ENCODE peak calls at places on chromosomes 4 and X, in seven cellular contexts. P is GM03348, U is midbrain, C is mucosa of descending colon, W is activated T-cell treated with anti-CD3 and anti-CD28 coated beads for 48 hours, Y is HFFc6, A is progenitor cell of endocrine pancreas. F is an unnamed sample.
A peak's percentile ranks its signal among the peaks of the same experiment; 100 is the strongest.

GRCh38 chr4:184288451-184289178 is 70.9 kb upstream of the ENPP6 start:
- DNase-seq in W (no peak), P (no peak), Y (no peak), C (peak; percentile 40), A (no peak), U (no peak), F (no peak)

GRCh38 chr4:25310066-25310824 is 2.3 kb upstream of the ZCCHC4 start:
- DNase-seq in Y (no peak), C (no peak), A (no peak), U (no peak), W (no peak), P (no peak), F (no peak)

GRCh38 chr4:153063490-153063889 is 127.4 kb downstream of the FHDC1 start:
- DNase-seq in W (no peak), A (no peak), C (no peak), U (no peak), Y (no peak), P (no peak), F (no peak)

GRCh38 chrX:56813318-56813837 is 84.3 kb downstream of the NBDY start:
- DNase-seq in Y (peak; percentile 63), P (peak; percentile 62), C (peak; percentile 7), U (no peak), A (no peak), W (peak; percentile 31), F (no peak)

GRCh38 chrX:103640401-103641155 is 11.8 kb downstream of the TCEAL1 start:
- DNase-seq in C (no peak), P (no peak), A (no peak), U (no peak), Y (peak; percentile 61), W (no peak), F (no peak)

GRCh38 chr4:1465173-1466033 is 59.2 kb upstream of the NKX1-1 start:
- DNase-seq in Y (no peak), W (no peak), A (no peak), P (no peak), U (no peak), C (no peak), F (no peak)

GRCh38 chr4:185710487-185710995 is 101.5 kb downstream of the SORBS2 start:
- DNase-seq in A (no peak), U (no peak), P (no peak), W (no peak), C (no peak), Y (no peak), F (no peak)

GRCh38 chr4:19224820-19225219 is 1026.9 kb upstream of the SLIT2 start:
- DNase-seq in W (no peak), A (no peak), Y (peak; percentile 34), C (no peak), P (peak; percentile 32), U (peak; percentile 43), F (no peak)

GRCh38 chr4:1399508-1400190 is 6.6 kb downstream of the NKX1-1 start:
- DNase-seq in C (no peak), A (peak; percentile 5), P (no peak), W (no peak), U (no peak), Y (no peak), F (no peak)

GRCh38 chr4:186657766-186658165 is 65.9 kb downstream of the FAT1 start:
- DNase-seq in U (peak; percentile 23), Y (no peak), C (no peak), W (no peak), P (no peak), A (no peak), F (no peak)

GRCh38 chr4:158722291-158722916 is 792 bp downstream of the PPID start:
- DNase-seq in U (peak; percentile 44), A (no peak), C (peak; percentile 35), W (no peak), P (peak; percentile 46), Y (peak; percentile 40), F (peak; percentile 70)

GRCh38 chr4:105291920-105292319 is 145.2 kb downstream of the TET2 start:
- DNase-seq in A (no peak), W (no peak), C (peak; percentile 41), U (no peak), Y (no peak), P (no peak), F (no peak)

GRCh38 chr4:1522606-1523005 is 116.4 kb upstream of the NKX1-1 start:
- DNase-seq in W (no peak), A (no peak), Y (no peak), P (no peak), C (no peak), U (no peak), F (no peak)

GRCh38 chr4:142534994-142535393 is 311.1 kb downstream of the INPP4B start:
- DNase-seq in C (no peak), Y (peak; percentile 61), U (no peak), A (no peak), W (no peak), P (peak; percentile 22), F (no peak)

GRCh38 chrX:121579016-121579760 is 531.8 kb downstream of the GLUD2 start:
- DNase-seq in Y (no peak), C (peak; percentile 28), W (no peak), A (no peak), P (peak; percentile 0), U (peak; percentile 12), F (no peak)

GRCh38 chr4:106291678-106292077 is 24.3 kb downstream of the TBCK start:
- DNase-seq in Y (no peak), U (no peak), P (no peak), W (no peak), A (no peak), C (no peak), F (no peak)

GRCh38 chr4:89657931-89658700 is 178.8 kb downstream of the SNCA start:
- DNase-seq in A (no peak), W (no peak), C (no peak), U (peak; percentile 50), Y (peak; percentile 18), P (peak; percentile 27), F (no peak)

GRCh38 chr4:145069361-145069760 is 28.6 kb downstream of the ANAPC10 start:
- DNase-seq in A (no peak), C (no peak), P (peak; percentile 31), W (no peak), Y (peak; percentile 56), U (no peak), F (no peak)

F was measured in Caco-2.